ENCODE peak calls at places on chromosomes 1 and 21, in seven cellular contexts. One of them, this sample, is unnamed.

GRCh38 chr1:77539510-77540142 is 142.8 kb downstream of the ZZZ3 start:
- DNase-seq in activated T-cell treated with anti-CD3 and anti-CD28 coated beads for 1 hour: no peak
- DNase-seq in pons: no peak
- DNase-seq in anterior cingulate cortex: no peak
- DNase-seq in effector CD8-positive, alpha-beta T cell: no peak
- DNase-seq in OCI-LY7: no peak
- DNase-seq in stimulated activated naive CD4-positive, alpha-beta T cell: no peak
- DNase-seq in this sample: no peak

GRCh38 chr1:107501081-107501605 is 360.3 kb downstream of the NTNG1 start:
- DNase-seq in effector CD8-positive, alpha-beta T cell: no peak
- DNase-seq in anterior cingulate cortex: no peak
- DNase-seq in stimulated activated naive CD4-positive, alpha-beta T cell: no peak
- DNase-seq in pons: no peak
- DNase-seq in activated T-cell treated with anti-CD3 and anti-CD28 coated beads for 1 hour: no peak
- DNase-seq in OCI-LY7: no peak
- DNase-seq in this sample: no peak

GRCh38 chr1:163060343-163061007 is 8.7 kb upstream of the RGS4 start:
- DNase-seq in stimulated activated naive CD4-positive, alpha-beta T cell: no peak
- DNase-seq in pons: no peak
- DNase-seq in effector CD8-positive, alpha-beta T cell: no peak
- DNase-seq in OCI-LY7: no peak
- DNase-seq in activated T-cell treated with anti-CD3 and anti-CD28 coated beads for 1 hour: no peak
- DNase-seq in anterior cingulate cortex: no peak
- DNase-seq in this sample: no peak

GRCh38 chr1:220316291-220316690 is 44.0 kb upstream of the RAB3GAP2 start:
- DNase-seq in OCI-LY7: no peak
- DNase-seq in effector CD8-positive, alpha-beta T cell: no peak
- DNase-seq in anterior cingulate cortex: no peak
- DNase-seq in activated T-cell treated with anti-CD3 and anti-CD28 coated beads for 1 hour: no peak
- DNase-seq in pons: no peak
- DNase-seq in stimulated activated naive CD4-positive, alpha-beta T cell: no peak
- DNase-seq in this sample: no peak

GRCh38 chr1:47211796-47212269 is 20.2 kb downstream of the TAL1 start:
- DNase-seq in OCI-LY7: no peak
- DNase-seq in activated T-cell treated with anti-CD3 and anti-CD28 coated beads for 1 hour: no peak
- DNase-seq in pons: peak
- DNase-seq in stimulated activated naive CD4-positive, alpha-beta T cell: no peak
- DNase-seq in effector CD8-positive, alpha-beta T cell: no peak
- DNase-seq in anterior cingulate cortex: no peak
- DNase-seq in this sample: peak

GRCh38 chr21:29875873-29876272 is 63.9 kb downstream of the GRIK1 start:
- DNase-seq in activated T-cell treated with anti-CD3 and anti-CD28 coated beads for 1 hour: no peak
- DNase-seq in pons: no peak
- DNase-seq in stimulated activated naive CD4-positive, alpha-beta T cell: no peak
- DNase-seq in OCI-LY7: no peak
- DNase-seq in anterior cingulate cortex: no peak
- DNase-seq in effector CD8-positive, alpha-beta T cell: no peak
- DNase-seq in this sample: no peak

GRCh38 chr1:156809281-156809680 is 7.4 kb downstream of the SH2D2A start:
- DNase-seq in activated T-cell treated with anti-CD3 and anti-CD28 coated beads for 1 hour: no peak
- DNase-seq in pons: no peak
- DNase-seq in OCI-LY7: no peak
- DNase-seq in anterior cingulate cortex: no peak
- DNase-seq in effector CD8-positive, alpha-beta T cell: no peak
- DNase-seq in stimulated activated naive CD4-positive, alpha-beta T cell: no peak
- DNase-seq in this sample: no peak

GRCh38 chr1:248792342-248792741 is 33.4 kb downstream of the SH3BP5L start:
- DNase-seq in pons: no peak
- DNase-seq in OCI-LY7: no peak
- DNase-seq in effector CD8-positive, alpha-beta T cell: no peak
- DNase-seq in activated T-cell treated with anti-CD3 and anti-CD28 coated beads for 1 hour: no peak
- DNase-seq in anterior cingulate cortex: no peak
- DNase-seq in stimulated activated naive CD4-positive, alpha-beta T cell: no peak
- DNase-seq in this sample: no peak